ENCODE peak calls at places on chromosomes 13 and 19, in four cellular contexts. U, M, F and K are unnamed samples.

GRCh38 chr13:113412440-113412839 is 40.8 kb downstream of the ADPRHL1 start:
- DNase-seq in U (no peak), M (no peak), F (no peak), K (peak; percentile 58)

GRCh38 chr13:40026741-40027140 is 371.3 kb downstream of the COG6 start:
- DNase-seq in U (no peak), M (no peak), F (no peak), K (no peak)

GRCh38 chr13:108878732-108879131 is 249.3 kb downstream of the MYO16 start:
- DNase-seq in U (no peak), M (no peak), F (no peak), K (no peak)

GRCh38 chr13:28297341-28297740 is 159.0 kb downstream of the PAN3 start:
- DNase-seq in U (no peak), M (no peak), F (no peak), K (no peak)

GRCh38 chr19:2791440-2791839 is 6.1 kb downstream of the THOP1 start:
- DNase-seq in U (no peak), M (no peak), F (no peak), K (no peak)

GRCh38 chr13:40640202-40640601 is 26.2 kb downstream of the FOXO1 start:
- DNase-seq in U (no peak), M (no peak), F (no peak), K (no peak)

GRCh38 chr13:79749985-79750551 is 269.1 kb downstream of the NDFIP2 start:
- DNase-seq in U (no peak), M (peak; percentile 94), F (no peak), K (no peak)

GRCh38 chr19:10921909-10922637 is 6.4 kb downstream of the YIPF2 start:
- DNase-seq in U (no peak), M (no peak), F (no peak), K (peak; percentile 52)

GRCh38 chr13:90272356-90272755 is 1075.1 kb upstream of the MIR17HG start:
- DNase-seq in U (no peak), M (peak; percentile 89), F (no peak), K (no peak)

GRCh38 chr13:23552171-23552570 is 18.0 kb upstream of the TNFRSF19 start:
- DNase-seq in U (no peak), M (no peak), F (no peak), K (no peak)

GRCh38 chr13:101623469-101624209 is 171.2 kb downstream of the ITGBL1 start:
- DNase-seq in U (no peak), M (peak; percentile 52), F (no peak), K (no peak)

GRCh38 chr19:17249887-17250548 is 4.3 kb upstream of the NR2F6 start:
- DNase-seq in U (no peak), M (no peak), F (no peak), K (peak; percentile 75)

GRCh38 chr19:35045667-35046300 is 4.3 kb downstream of the HPN start:
- DNase-seq in U (no peak), M (peak; percentile 54), F (no peak), K (peak; percentile 93)

GRCh38 chr13:98672947-98673545 is 79.4 kb downstream of the SLC15A1 start:
- DNase-seq in U (peak; percentile 21), M (peak; percentile 83), F (peak; percentile 71), K (peak; percentile 89)

GRCh38 chr13:102128216-102128800 is 273.5 kb downstream of the FGF14 start:
- DNase-seq in U (no peak), M (peak; percentile 37), F (no peak), K (no peak)

GRCh38 chr19:13987101-13987890 is 18.8 kb downstream of the RFX1 start:
- DNase-seq in U (no peak), M (no peak), F (no peak), K (peak; percentile 89)

GRCh38 chr19:43450545-43450997 is 14.8 kb downstream of the LYPD3 start:
- DNase-seq in U (no peak), M (peak; percentile 75), F (no peak), K (peak; percentile 67)

GRCh38 chr13:25214371-25215252 is 42.5 kb upstream of the AMER2 start:
- DNase-seq in U (no peak), M (peak; percentile 50), F (no peak), K (no peak)

GRCh38 chr13:29465741-29466293 is 129.7 kb downstream of the SLC7A1 start:
- DNase-seq in U (no peak), M (peak; percentile 56), F (no peak), K (no peak)

GRCh38 chr13:114298866-114299265 is 15.4 kb upstream of the CHAMP1 start:
- DNase-seq in U (no peak), M (no peak), F (no peak), K (peak; percentile 60)

GRCh38 chr19:4597975-4598671 is 38.6 kb upstream of the SEMA6B start:
- DNase-seq in U (peak; percentile 35), M (no peak), F (no peak), K (peak; percentile 83)

GRCh38 chr13:23350009-23350408 is 83.5 kb downstream of the SACS start:
- DNase-seq in U (no peak), M (peak; percentile 25), F (no peak), K (no peak)

GRCh38 chr19:3479177-3479818 is 1.0 kb downstream of the SMIM24 start:
- DNase-seq in U (no peak), M (peak; percentile 35), F (peak; percentile 27), K (peak; percentile 86)

GRCh38 chr19:45667620-45668341 is at the start of gene GIPR:
- DNase-seq in U (peak; percentile 59), M (peak; percentile 31), F (peak; percentile 72), K (peak; percentile 73)

GRCh38 chr13:20428666-20429644 is 96.7 kb downstream of the CRYL1 start:
- DNase-seq in U (no peak), M (peak; percentile 50), F (no peak), K (no peak)

GRCh38 chr19:44345969-44346368 is 10.5 kb downstream of the ZNF112 start:
- DNase-seq in U (no peak), M (no peak), F (no peak), K (no peak)

GRCh38 chr13:83941669-83942335 is 59.5 kb upstream of the SLITRK1 start:
- DNase-seq in U (no peak), M (no peak), F (no peak), K (no peak)

GRCh38 chr13:35791191-35791902 is 314.9 kb upstream of the MAB21L1 start:
- DNase-seq in U (no peak), M (peak; percentile 87), F (no peak), K (no peak)

GRCh38 chr13:74062933-74063332 is 71.3 kb downstream of the KLF12 start:
- DNase-seq in U (no peak), M (peak; percentile 77), F (no peak), K (peak; percentile 82)

GRCh38 chr13:113355621-113356020 is 8.3 kb downstream of the GRTP1 start:
- DNase-seq in U (no peak), M (no peak), F (no peak), K (no peak)

GRCh38 chr19:54173951-54174817 is 1.2 kb upstream of the TMC4 start:
- DNase-seq in U (no peak), M (no peak), F (no peak), K (peak; percentile 83)

GRCh38 chr19:54179262-54179587 is 6.3 kb upstream of the TMC4 start:
- DNase-seq in U (no peak), M (no peak), F (no peak), K (no peak)

GRCh38 chr19:54179921-54180452 is 7.0 kb upstream of the TMC4 start:
- DNase-seq in U (no peak), M (peak; percentile 61), F (no peak), K (peak; percentile 93)

GRCh38 chr19:54180691-54181091 is 7.7 kb upstream of the TMC4 start:
- DNase-seq in U (no peak), M (no peak), F (no peak), K (peak; percentile 22)

DNA sequence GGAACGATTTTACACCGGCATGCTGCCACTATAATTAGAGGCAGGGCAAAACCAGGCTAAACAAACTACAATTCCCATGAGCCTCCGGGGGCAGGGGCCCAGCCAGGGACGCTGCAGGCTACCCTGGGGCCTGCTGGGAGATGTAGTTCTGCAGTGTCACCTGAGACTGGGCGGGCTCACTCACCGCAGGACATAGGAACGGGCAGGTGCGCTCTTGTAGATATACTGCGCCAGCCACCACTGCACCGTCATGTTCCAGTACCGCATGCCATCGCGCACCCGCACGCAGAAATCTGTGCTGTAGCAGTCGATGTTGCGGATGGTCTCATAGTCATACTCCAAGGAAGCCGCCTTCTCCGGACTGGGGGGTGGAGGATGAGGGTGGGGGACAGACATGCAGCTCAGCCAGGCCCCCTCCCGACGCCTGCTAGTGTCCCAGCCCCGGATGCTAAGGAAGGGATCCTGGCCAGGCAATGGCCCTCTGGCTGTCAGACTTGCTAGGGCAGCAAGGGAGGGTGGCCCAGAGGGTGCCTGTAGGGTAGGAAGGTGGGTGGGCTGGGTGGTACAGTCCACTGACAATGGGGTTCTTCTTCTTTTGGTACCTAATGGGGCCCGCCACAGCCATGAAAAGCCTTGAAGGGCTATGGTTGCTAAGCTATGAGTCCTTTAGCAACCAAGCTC is 5.8 kb upstream of the TMC4 start:
- DNase-seq in U (no peak), M (no peak), F (no peak), K (peak; percentile 86)
- TF ChIP-seq CTCF in U (no peak), M (no peak), F (no peak), K (no peak)

DNA sequence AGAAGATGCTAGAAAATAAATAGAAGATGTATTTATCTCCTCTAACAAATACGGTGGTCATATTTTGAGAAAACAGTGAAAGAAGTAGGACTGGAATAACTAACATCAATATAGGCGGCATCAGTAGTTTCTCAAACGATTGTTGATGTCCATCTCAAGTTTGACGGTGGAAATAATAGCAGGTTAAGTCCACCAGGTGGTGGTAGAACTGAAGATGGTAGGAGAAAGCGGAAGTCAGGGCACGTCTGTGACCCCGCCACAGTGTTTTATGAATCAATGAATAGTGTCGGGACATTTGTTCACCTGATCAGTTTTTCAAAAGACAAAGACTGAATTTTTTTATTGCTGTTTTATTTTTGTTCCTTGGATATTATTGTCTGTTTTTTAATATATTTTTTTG is 706.4 kb upstream of the SLC10A2 start:
- DNase-seq in U (no peak), M (no peak), F (no peak), K (no peak)
- TF ChIP-seq CTCF in U (peak; percentile 12), M (no peak), F (no peak), K (no peak)

GRCh38 chr13:75537401-75538365 is at the start of gene COMMD6:
- DNase-seq in U (peak; percentile 53), M (peak; percentile 92), F (peak; percentile 91), K (peak; percentile 94)
- TF ChIP-seq CTCF in U (no peak), M (peak; percentile 27), F (no peak), K (peak; percentile 25)

DNA sequence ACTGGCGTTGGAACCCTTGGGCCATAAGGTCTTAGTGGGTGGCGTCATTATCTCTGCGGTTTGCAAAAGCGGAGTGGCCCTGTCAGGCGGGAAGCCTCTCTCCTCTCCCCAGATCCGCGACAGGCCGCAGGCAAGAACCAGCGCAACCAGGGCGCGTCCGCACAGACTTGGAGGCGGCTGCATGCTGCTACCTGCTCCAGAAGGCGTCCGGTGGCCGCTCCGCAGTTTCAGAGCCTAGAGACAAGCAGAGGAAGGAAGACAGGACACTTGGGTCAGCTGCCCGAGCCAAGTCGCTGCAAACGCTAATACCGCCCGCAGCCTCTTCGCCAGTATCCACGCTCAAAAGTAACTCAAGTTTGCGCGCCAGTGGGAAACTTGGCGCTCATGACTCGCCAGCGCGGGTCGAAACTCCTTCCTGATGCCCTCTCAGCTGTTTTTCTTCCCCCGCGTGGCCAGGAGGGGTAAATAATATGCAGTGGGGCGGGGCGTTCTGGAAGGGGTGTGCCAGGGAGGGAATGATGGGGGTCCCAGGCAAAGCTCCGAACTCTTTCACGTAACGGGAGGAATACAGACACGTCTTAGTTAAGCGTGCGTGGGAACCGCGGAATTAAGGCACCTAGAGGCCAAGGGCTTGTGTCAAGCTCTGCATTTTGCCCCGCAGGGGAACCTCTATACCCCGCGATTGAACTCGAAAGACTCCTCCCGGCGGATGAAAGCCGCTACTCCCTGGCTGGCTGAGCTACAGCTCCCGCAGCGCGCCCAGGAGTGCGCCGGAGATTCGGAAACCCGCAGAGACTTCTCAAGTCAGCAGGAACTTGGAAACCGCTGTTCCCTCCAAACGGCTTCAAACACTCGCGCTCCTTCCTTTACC is at the start of gene EDNRB:
- DNase-seq in U (no peak), M (peak; percentile 54), F (no peak), K (peak; percentile 38)
- TF ChIP-seq CTCF in U (no peak), M (peak; percentile 22), F (no peak), K (no peak)